ENCODE peak calls at places on chromosomes 5 and 9, in five cellular contexts. K is HCT116, F is A549, E is Karpas-422, P is mesenchymal stem cell. N is an unnamed sample. For H3K4me1, the result is how much of the 10 kb centered on the place peaks cover.

GRCh38 chr5:86929123-86929766 is 311.5 kb downstream of the COX7C start:
- DNase-seq in K (no peak), F (no peak), E (no peak), P (no peak), N (no peak)

GRCh38 chr5:98513378-98513777 is 260.1 kb upstream of the RGMB start:
- DNase-seq in K (no peak), F (no peak), E (no peak), P (no peak), N (no peak)

GRCh38 chr5:16427572-16427971 is 38.0 kb downstream of the ZNF622 start:
- DNase-seq in K (no peak), F (no peak), E (no peak), P (no peak), N (no peak)

GRCh38 chr5:178177569-178177968 is 9.6 kb downstream of the GMCL2 start:
- DNase-seq in K (no peak), F (no peak), E (no peak), P (no peak), N (no peak)

GRCh38 chr5:138274189-138274853 is at the start of gene GFRA3:
- DNase-seq in K (no peak), F (no peak), E (no peak), P (peak), N (peak)

GRCh38 chr9:36445800-36446361 is 45.8 kb upstream of the RNF38 start:
- DNase-seq in K (no peak), F (no peak), E (no peak), P (no peak), N (no peak)

GRCh38 chr5:77816686-77817085 is 40.5 kb upstream of the TBCA start:
- DNase-seq in K (no peak), F (no peak), E (no peak), P (no peak), N (no peak)

GRCh38 chr5:90557871-90558270 is 726 bp upstream of the ADGRV1 start:
- DNase-seq in K (no peak), F (no peak), E (no peak), P (no peak), N (no peak)

GRCh38 chr5:171310816-171311697 is 2.0 kb downstream of the TLX3 start:
- DNase-seq in K (no peak), F (no peak), E (no peak), P (peak), N (no peak)

GRCh38 chr9:99029083-99029482 is 75.8 kb upstream of the TGFBR1 start:
- DNase-seq in K (no peak), F (no peak), E (no peak), P (no peak), N (no peak)

GRCh38 chr9:9790216-9790872 is 822.5 kb downstream of the PTPRD start:
- DNase-seq in K (no peak), F (peak), E (peak), P (peak), N (peak)

GRCh38 chr5:151042453-151043093 is 22.2 kb downstream of the GPX3 start:
- DNase-seq in K (no peak), F (no peak), E (no peak), P (no peak), N (no peak)

GRCh38 chr9:14752271-14752670 is 29.7 kb upstream of the CER1 start:
- DNase-seq in K (no peak), F (no peak), E (no peak), P (no peak), N (no peak)

GRCh38 chr9:14298607-14299022 is 15.3 kb downstream of the NFIB start:
- DNase-seq in K (no peak), F (no peak), E (no peak), P (no peak), N (no peak)

GRCh38 chr5:11329676-11330075 is 568.6 kb upstream of the DAP start:
- DNase-seq in K (no peak), F (no peak), E (no peak), P (no peak), N (no peak)

GRCh38 chr5:56211298-56211865 is 21.7 kb downstream of the ANKRD55 start:
- DNase-seq in K (peak), F (peak), E (no peak), P (peak), N (no peak)

GRCh38 chr5:160665460-160665859 is 186.6 kb downstream of the ATP10B start:
- DNase-seq in K (no peak), F (no peak), E (peak), P (no peak), N (no peak)

DNA sequence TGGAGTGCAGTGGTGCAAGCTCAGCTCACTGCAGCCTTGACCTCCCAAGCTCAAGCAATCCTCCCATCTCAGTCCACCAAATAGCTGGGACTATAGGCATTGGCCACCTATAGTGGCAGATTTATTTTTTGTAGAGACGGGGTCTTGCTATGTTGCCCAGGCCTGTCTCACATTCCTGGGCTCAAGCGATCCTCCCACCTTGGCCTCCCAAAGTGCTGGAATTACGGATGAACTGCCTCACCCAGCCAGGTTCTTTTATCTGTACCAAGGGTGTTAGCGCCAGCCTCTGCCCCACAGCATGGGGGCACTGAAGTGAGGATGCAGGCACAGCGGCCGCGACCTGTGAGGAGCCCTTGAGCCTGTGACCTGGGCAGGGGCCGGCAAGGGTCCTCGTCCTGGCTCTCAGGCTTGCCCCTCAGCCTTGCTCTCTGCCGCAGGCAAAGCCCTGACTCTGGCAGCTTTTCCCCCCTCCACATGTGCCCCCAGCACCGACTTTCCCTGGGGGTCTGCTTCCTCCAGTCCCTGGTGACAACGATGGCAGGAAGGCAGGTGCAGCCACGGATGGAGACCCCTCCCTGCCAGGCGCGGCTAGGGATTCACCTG is 19.3 kb upstream of the QSOX2 start:
- DNase-seq in K (no peak), F (no peak), E (no peak), P (no peak), N (no peak)
- H3K4me2 ChIP-seq in K (no peak), F (no peak), E (no peak), P (no peak), N (no peak)

DNA sequence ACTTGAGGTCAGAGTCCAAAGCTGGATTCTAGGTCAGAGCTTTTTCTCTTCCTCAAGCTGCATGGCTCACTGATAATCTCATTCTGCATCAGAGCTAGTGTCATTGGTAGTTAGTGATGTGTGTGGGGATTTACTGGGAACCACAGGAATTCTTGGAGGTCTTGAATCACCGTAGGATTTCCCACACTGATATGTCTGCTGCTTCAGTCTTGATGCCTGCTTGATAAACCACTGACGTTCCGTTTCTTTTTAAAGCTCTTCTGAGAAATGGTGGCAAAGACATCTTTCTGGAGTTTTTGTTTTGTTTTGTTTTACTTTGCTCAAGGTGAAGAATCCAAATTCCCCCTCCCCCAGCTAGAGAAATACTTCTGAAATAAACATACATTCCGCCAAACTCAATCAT is 1.2 kb upstream of the GARIN3 start:
- DNase-seq in K (no peak), F (no peak), E (no peak), P (peak), N (no peak)
- H3K27ac ChIP-seq in K (no peak), F (no peak), E (no peak), P (no peak), N (no peak)

DNA sequence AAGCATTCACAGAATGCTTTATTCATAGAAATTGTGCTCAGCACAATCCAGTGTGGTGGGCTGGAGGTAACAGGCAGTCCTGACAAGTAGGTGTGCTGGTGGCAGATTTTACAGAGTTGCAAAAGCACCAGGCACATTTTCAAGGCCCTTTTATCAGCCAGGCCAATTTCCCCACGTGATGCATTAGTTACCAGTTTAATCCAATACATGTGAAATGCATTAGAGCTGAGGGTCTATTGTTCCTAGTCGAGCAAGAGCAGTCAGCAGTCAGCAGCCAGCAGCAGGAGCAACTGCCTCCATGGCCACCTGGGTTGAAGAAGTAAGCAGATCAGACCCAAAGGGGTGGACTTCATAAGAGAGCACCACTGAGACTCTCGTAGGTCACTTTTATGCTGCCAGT is 76.7 kb downstream of the EPB41L4A start:
- DNase-seq in K (no peak), F (no peak), E (no peak), P (no peak), N (no peak)
- H3K4me1 ChIP-seq in K (under half), F (under half), E (under half), P (under half), N (under half)

GRCh38 chr9:130689937-130690700 is 3.5 kb upstream of the EXOSC2 start:
- DNase-seq in K (peak), F (peak), E (peak), P (peak), N (no peak)
- H3K4me2 ChIP-seq in K (peak), F (peak), E (peak), P (no peak), N (peak)

DNA sequence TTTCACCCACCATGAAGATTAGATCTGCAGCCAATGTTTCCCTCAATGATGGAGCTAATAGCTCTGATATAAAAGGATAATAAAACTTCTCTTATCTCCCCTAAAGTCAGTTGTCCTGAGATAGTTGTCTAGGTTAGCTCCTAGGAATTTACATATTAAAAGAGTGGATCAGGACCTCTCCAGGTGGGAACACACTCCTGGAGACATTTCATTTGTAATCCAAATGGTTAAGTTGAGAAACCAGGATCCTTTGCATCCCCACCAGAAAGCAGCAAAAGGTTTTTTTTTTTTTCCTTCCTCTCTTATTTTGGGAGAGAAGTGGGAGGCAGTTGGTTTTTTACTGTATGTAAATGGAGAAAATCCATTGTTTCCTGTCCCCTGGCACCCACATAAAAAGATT is 182.5 kb upstream of the FBXL17 start:
- DNase-seq in K (no peak), F (no peak), E (no peak), P (no peak), N (no peak)
- H3K27ac ChIP-seq in K (no peak), F (no peak), E (no peak), P (no peak), N (no peak)

DNA sequence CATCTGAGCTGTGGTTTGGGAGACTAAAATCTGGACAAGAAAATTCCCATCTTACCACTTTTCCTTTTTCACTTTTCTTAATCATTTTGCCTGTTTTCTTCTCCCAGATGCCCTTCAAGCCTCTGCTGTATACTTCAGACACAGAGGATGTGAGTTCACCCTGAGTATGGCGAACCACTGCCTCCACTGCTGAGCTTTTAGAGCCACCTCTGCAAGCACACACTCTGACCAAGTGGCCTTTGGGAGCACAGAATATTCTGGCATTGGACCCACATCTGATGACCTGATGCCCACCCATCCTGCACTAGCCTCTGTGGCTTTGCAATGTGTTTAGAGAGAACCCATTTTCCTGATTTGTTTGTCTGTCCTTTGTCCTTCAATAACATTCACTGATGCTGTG is 32.5 kb downstream of the TERT start:
- DNase-seq in K (no peak), F (no peak), E (no peak), P (peak), N (peak)
- H3K4me1 ChIP-seq in K (under half), F (under half), E (under half), P (under half), N (under half)

DNA sequence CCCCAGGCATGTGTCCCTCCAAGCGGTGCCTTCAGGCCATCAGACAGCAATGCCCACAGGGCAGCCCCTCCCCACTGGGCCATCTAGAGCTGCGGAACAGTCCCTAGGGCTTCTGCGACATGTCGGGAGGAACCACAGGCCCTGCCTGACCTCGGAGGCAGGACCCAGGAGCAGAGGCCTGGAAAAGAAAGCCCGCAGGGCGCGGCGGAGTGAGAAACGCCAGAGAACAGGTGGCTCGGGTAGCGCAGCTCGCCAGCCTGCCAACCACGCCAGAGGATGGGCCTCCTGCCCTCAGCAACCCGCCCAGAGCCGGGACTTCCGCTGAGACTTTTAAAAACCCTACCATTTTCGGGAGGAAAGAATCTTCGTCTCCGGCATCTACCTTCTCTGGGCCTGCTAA is 715 bp downstream of the LCN8 start:
- DNase-seq in K (no peak), F (no peak), E (no peak), P (no peak), N (no peak)
- H3K4me2 ChIP-seq in K (no peak), F (no peak), E (no peak), P (no peak), N (no peak)

DNA sequence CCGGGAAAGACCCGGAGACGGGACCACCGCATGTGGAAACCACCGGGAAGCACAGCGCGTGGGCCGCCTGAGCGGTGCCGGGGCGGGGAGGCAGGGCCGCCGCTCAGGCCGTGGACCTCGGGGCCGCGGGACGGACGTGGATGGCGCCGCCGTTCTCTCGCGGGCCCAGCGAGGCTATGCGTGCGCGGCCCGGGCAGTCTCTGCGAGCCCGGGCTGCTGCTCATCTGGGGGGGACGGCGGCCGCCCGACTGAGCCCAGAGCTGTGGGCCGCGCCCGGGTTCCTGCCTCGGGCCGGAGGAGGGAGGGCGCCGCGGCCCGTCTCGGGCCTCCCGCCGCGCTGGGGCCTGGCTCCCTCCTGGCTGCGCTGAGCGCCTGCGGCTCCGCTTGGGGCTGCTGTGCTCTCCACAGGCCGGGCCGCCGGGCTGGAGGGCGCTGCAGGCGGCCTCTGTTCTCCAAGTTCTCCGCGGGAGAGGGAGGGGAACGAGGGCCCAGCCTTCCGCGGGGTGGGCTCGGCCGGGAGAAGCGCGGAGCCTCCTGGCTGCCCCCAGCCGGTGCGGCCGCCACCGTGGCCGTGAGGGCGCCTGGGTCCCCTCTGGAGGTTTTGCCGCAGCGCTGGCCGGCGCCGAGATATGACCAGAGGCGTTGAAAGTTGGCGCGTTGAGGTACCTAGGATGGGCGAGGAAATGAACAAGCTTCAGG is 13.7 kb downstream of the RABL6 start:
- DNase-seq in K (no peak), F (no peak), E (no peak), P (peak), N (no peak)
- H3K27ac ChIP-seq in K (no peak), F (no peak), E (no peak), P (no peak), N (no peak)